ENCODE peak calls at places on chromosomes 7 and 10, in ten cellular contexts. G is IMR-90, K is PC-9, Y is OCI-LY7, O is tibial nerve, Q is tibial artery, W is left lung, J is MM.1S, F is astrocyte, V is kidney. S is an unnamed sample. For H3K9me3, the result is how much of the 10 kb centered on the place peaks cover.

GRCh38 chr7:105013818-105014724 is at the start of gene KMT2E:
- DNase-seq in V (peak), Q (peak), W (peak), O (peak), G (peak), Y (peak), J (peak), F (peak), K (peak), S (peak)

GRCh38 chr10:97718178-97718577 is 4.6 kb downstream of the MARVELD1 start:
- DNase-seq in F (no peak), Q (no peak), G (no peak), Y (no peak), V (no peak), J (no peak), W (no peak), K (no peak), O (peak), S (no peak)

GRCh38 chr7:75961194-75961593 is 33.2 kb downstream of the TMEM120A start:
- DNase-seq in Q (no peak), F (no peak), G (no peak), V (no peak), O (no peak), W (peak), Y (peak), K (no peak), J (no peak), S (no peak)

GRCh38 chr7:20520530-20520929 is 94.9 kb upstream of the ABCB5 start:
- DNase-seq in G (no peak), Q (no peak), W (no peak), J (no peak), K (no peak), F (no peak), Y (no peak), O (no peak), V (no peak), S (no peak)

GRCh38 chr7:155965010-155965409 is 152.7 kb upstream of the SHH start:
- DNase-seq in W (no peak), F (peak), Y (no peak), Q (no peak), G (peak), O (no peak), J (no peak), K (peak), V (no peak), S (no peak)

GRCh38 chr7:87876759-87877234 is 504 bp downstream of the DBF4 start:
- DNase-seq in F (peak), G (peak), Q (peak), J (peak), O (peak), K (peak), Y (peak), W (peak), V (peak), S (no peak)

GRCh38 chr7:121739465-121739864 is 133.5 kb upstream of the PTPRZ1 start:
- DNase-seq in F (peak), K (no peak), G (no peak), Q (no peak), O (no peak), J (no peak), Y (no peak), W (no peak), V (no peak), S (no peak)

GRCh38 chr7:139361523-139361922 is 1.8 kb downstream of the LUC7L2 start:
- DNase-seq in W (no peak), G (no peak), V (no peak), Q (no peak), O (no peak), Y (no peak), F (no peak), K (no peak), J (no peak), S (no peak)

GRCh38 chr7:93117852-93118530 is at the start of gene SAMD9:
- DNase-seq in V (no peak), Q (no peak), O (no peak), K (peak), F (peak), G (peak), Y (peak), J (peak), W (no peak), S (peak)

DNA sequence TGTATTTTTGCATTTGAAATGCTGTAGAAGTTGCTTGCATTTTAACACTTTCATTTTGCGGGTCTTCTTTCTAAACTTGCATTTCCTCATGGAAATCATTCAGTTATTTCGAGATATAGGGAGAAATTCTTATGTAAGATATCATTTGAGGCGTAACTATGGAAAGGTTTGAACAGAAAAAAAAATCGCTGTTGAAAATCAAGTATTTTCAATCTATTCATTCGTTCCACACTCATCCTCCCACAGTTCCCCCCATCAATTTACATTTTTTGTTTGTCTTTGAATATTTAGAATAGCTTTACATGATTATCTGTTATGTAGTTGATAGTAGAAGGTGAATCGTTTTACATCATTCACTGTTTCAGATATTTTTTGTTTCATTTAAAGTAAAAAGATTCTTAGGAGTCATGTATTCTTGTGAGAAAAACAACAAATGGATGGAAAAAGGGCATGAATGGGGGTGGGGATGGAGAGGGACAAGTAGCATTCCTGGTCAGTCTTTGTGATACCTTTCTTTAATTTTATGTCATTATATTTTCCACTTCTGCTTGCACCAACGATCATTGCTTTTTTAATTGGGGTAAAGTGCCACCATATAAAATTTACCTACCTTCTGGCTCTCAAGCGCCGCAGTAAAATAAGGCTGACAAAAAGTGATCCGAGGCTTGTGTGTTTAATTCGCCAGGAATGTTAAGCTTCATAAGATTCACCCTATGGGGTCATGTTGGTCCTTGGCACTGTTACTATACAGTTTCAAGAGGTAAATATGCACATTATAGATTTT is 3.2 kb upstream of the SKIDA1 start:
- DNase-seq in O (no peak), J (no peak), K (no peak), W (no peak), V (no peak), Q (no peak), F (peak), Y (no peak), G (no peak), S (no peak)
- H3K4me3 ChIP-seq in O (peak), J (no peak), K (peak), W (no peak), V (peak), Q (peak), F (peak), Y (no peak), G (no peak), S (peak)

DNA sequence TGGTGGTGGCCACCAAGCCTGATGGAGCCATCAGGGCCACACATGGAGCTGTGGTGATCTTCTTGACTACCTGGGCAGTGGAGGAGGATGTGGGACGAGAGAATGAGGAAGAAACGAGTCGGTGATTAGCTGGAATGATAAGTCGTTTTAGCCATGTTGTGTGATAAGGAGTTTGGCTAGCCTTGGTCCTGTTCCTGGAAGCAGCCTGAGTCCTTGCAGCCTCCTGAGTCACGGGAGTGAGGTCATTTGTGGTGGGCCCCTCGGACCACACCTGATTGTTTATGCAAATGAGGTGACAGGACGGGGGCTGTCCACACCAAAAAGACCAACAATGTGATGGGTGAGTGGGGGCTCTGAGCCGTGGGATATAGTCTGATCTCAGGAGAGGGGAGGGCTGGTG is 554.4 kb downstream of the PTPRN2 start:
- DNase-seq in V (no peak), W (no peak), Q (peak), J (no peak), K (no peak), G (no peak), Y (no peak), F (no peak), O (no peak), S (no peak)
- H3K9me3 ChIP-seq in V (under half), W (under half), Q (under half), J (under half), K (under half), G (under half), Y (under half), F (under half), O (under half), S (under half)

GRCh38 chr7:108875139-108875538 is 305.5 kb downstream of the DNAJB9 start:
- DNase-seq in Y (peak), J (no peak), G (peak), V (no peak), W (no peak), K (no peak), O (no peak), Q (no peak), F (no peak), S (no peak)
- TF ChIP-seq CTCF in Y (peak), J (peak), G (peak), V (no peak), W (no peak), K (peak), O (no peak), Q (no peak), F (peak), S (no peak)

GRCh38 chr10:104274762-104275721 is 6.1 kb downstream of the GSTO2 start:
- DNase-seq in Q (no peak), J (peak), V (peak), W (peak), F (no peak), G (no peak), K (no peak), Y (peak), O (no peak), S (no peak)
- H3K4me3 ChIP-seq in Q (peak), J (peak), V (peak), W (peak), F (no peak), G (peak), K (peak), Y (peak), O (peak), S (peak)

GRCh38 chr10:104440221-104440620 is 86.6 kb downstream of the CFAP58 start:
- DNase-seq in Q (no peak), V (no peak), O (no peak), Y (no peak), J (no peak), F (peak), K (no peak), G (peak), W (no peak), S (no peak)
- H3K9me3 ChIP-seq in Q (under half), V (under half), O (under half), Y (under half), J (under half), F (under half), K (under half), G (under half), W (under half), S (under half)

GRCh38 chr10:126595160-126595559 is 75.3 kb downstream of the C10orf90 start:
- DNase-seq in V (no peak), Y (no peak), Q (no peak), F (no peak), K (no peak), G (no peak), J (no peak), W (no peak), O (no peak), S (no peak)

GRCh38 chr10:126599949-126600627 is 70.4 kb downstream of the C10orf90 start:
- DNase-seq in F (no peak), G (no peak), Y (no peak), O (no peak), Q (no peak), K (no peak), W (no peak), J (no peak), V (no peak), S (no peak)

GRCh38 chr10:126596472-126597016 is 73.9 kb downstream of the C10orf90 start:
- DNase-seq in V (no peak), K (no peak), F (no peak), J (no peak), Y (no peak), Q (no peak), O (no peak), W (no peak), G (no peak), S (no peak)

GRCh38 chr10:126597206-126597605 is 73.3 kb downstream of the C10orf90 start:
- DNase-seq in Y (no peak), J (no peak), O (no peak), Q (no peak), V (no peak), F (peak), W (no peak), G (no peak), K (no peak), S (no peak)

GRCh38 chr10:126598009-126598408 is 72.5 kb downstream of the C10orf90 start:
- DNase-seq in K (no peak), W (no peak), O (no peak), V (no peak), Q (no peak), G (peak), Y (peak), J (no peak), F (no peak), S (no peak)
- TF ChIP-seq CTCF in K (peak), W (peak), O (peak), V (peak), Q (no peak), G (peak), Y (peak), J (peak), F (peak), S (no peak)

GRCh38 chr7:138095972-138096935 is 20.0 kb downstream of the AKR1D1 start:
- DNase-seq in J (no peak), K (no peak), G (no peak), F (no peak), W (no peak), O (no peak), Q (no peak), V (no peak), Y (no peak), S (no peak)
- H3K4me3 ChIP-seq in J (no peak), K (no peak), G (no peak), F (no peak), W (no peak), O (no peak), Q (no peak), V (no peak), Y (no peak), S (no peak)

GRCh38 chr10:5147981-5148677 is 36.8 kb downstream of the AKR1C8 start:
- DNase-seq in F (no peak), O (no peak), V (no peak), Q (no peak), J (no peak), G (no peak), Y (no peak), W (no peak), K (peak), S (no peak)
- H3K9me3 ChIP-seq in F (under half), O (under half), V (under half), Q (under half), J (under half), G (under half), Y (under half), W (under half), K (under half), S (under half)

S was measured in thoracic aorta.